ENCODE peak calls at places on chromosomes 3 and 15, in eight cellular contexts. Y, P, W, C, G, X, R and V are unnamed samples. For H3K27me3, the result is how much of the 10 kb centered on the place peaks cover.

GRCh38 chr3:176430244-176430893 is 766.9 kb downstream of the TBL1XR1 start:
- DNase-seq in Y (no peak), P (no peak), W (no peak), C (no peak), G (no peak), X (no peak), R (no peak), V (peak)

GRCh38 chr3:85589145-85589544 is 630.4 kb downstream of the CADM2 start:
- DNase-seq in Y (no peak), P (no peak), W (no peak), C (no peak), G (no peak), X (no peak), R (no peak), V (peak)

GRCh38 chr3:1609416-1609815 is 489.2 kb upstream of the CNTN4 start:
- DNase-seq in Y (no peak), P (no peak), W (no peak), C (no peak), G (no peak), X (no peak), R (no peak), V (no peak)

GRCh38 chr15:96422153-96422552 is 91.7 kb downstream of the NR2F2 start:
- DNase-seq in Y (no peak), P (no peak), W (no peak), C (no peak), G (no peak), X (no peak), R (no peak), V (no peak)

GRCh38 chr3:79015854-79016253 is 751.9 kb downstream of the ROBO1 start:
- DNase-seq in Y (no peak), P (no peak), W (no peak), C (no peak), G (no peak), X (no peak), R (no peak), V (no peak)

GRCh38 chr3:142645236-142645793 is 49.1 kb downstream of the PLS1 start:
- DNase-seq in Y (no peak), P (no peak), W (no peak), C (no peak), G (no peak), X (no peak), R (no peak), V (no peak)

GRCh38 chr3:95387242-95388021 is 1324.6 kb downstream of the NSUN3 start:
- DNase-seq in Y (no peak), P (no peak), W (no peak), C (no peak), G (no peak), X (no peak), R (no peak), V (no peak)

GRCh38 chr15:68553994-68554715 is 24.6 kb upstream of the CORO2B start:
- DNase-seq in Y (peak), P (peak), W (no peak), C (peak), G (peak), X (no peak), R (no peak), V (peak)

GRCh38 chr15:31427411-31427810 is 100.8 kb downstream of the KLF13 start:
- DNase-seq in Y (no peak), P (no peak), W (no peak), C (no peak), G (no peak), X (no peak), R (no peak), V (no peak)

GRCh38 chr15:74709892-74710291 is 14.1 kb upstream of the EDC3 start:
- DNase-seq in Y (no peak), P (no peak), W (no peak), C (no peak), G (no peak), X (no peak), R (no peak), V (no peak)

GRCh38 chr15:79332824-79333510 is 22.1 kb downstream of the TMED3 start:
- DNase-seq in Y (no peak), P (no peak), W (no peak), C (no peak), G (no peak), X (no peak), R (no peak), V (no peak)

GRCh38 chr3:100006570-100007271 is 107.6 kb downstream of the FILIP1L start:
- DNase-seq in Y (no peak), P (no peak), W (no peak), C (no peak), G (no peak), X (no peak), R (no peak), V (no peak)

GRCh38 chr3:57896691-57897090 is 111.5 kb upstream of the FLNB start:
- DNase-seq in Y (no peak), P (no peak), W (no peak), C (no peak), G (no peak), X (no peak), R (no peak), V (no peak)

GRCh38 chr3:145807990-145808389 is 353.0 kb downstream of the PLOD2 start:
- DNase-seq in Y (peak), P (no peak), W (no peak), C (no peak), G (no peak), X (no peak), R (peak), V (peak)

GRCh38 chr15:82081904-82082810 is 36.3 kb upstream of the MEX3B start:
- DNase-seq in Y (peak), P (no peak), W (no peak), C (no peak), G (no peak), X (no peak), R (no peak), V (peak)

GRCh38 chr15:91129436-91129835 is 29.4 kb downstream of the SV2B start:
- DNase-seq in Y (no peak), P (no peak), W (no peak), C (no peak), G (no peak), X (no peak), R (no peak), V (no peak)

GRCh38 chr3:10804183-10804648 is 11.8 kb upstream of the SLC6A11 start:
- DNase-seq in Y (no peak), P (no peak), W (no peak), C (no peak), G (no peak), X (no peak), R (no peak), V (no peak)

GRCh38 chr3:141477224-141477623 is 9.6 kb upstream of the RASA2 start:
- DNase-seq in Y (no peak), P (no peak), W (no peak), C (no peak), G (no peak), X (no peak), R (no peak), V (peak)

GRCh38 chr3:112651076-112651475 is 10.1 kb upstream of the CCDC80 start:
- DNase-seq in Y (no peak), P (no peak), W (no peak), C (no peak), G (no peak), X (no peak), R (no peak), V (no peak)

GRCh38 chr3:42970976-42971772 is 7.9 kb upstream of the GASK1A start:
- DNase-seq in Y (no peak), P (no peak), W (no peak), C (no peak), G (no peak), X (no peak), R (no peak), V (no peak)

GRCh38 chr15:96264801-96265515 is 65.5 kb upstream of the NR2F2 start:
- DNase-seq in Y (no peak), P (no peak), W (no peak), C (no peak), G (no peak), X (no peak), R (no peak), V (no peak)

GRCh38 chr3:56855856-56856538 is 54.2 kb upstream of the ARHGEF3 start:
- DNase-seq in Y (peak), P (peak), W (no peak), C (peak), G (peak), X (peak), R (peak), V (no peak)

GRCh38 chr3:149871855-149872254 is 58.8 kb downstream of the RNF13 start:
- DNase-seq in Y (no peak), P (no peak), W (no peak), C (no peak), G (no peak), X (no peak), R (no peak), V (no peak)

GRCh38 chr3:45434996-45435395 is 46.6 kb downstream of the LARS2 start:
- DNase-seq in Y (no peak), P (no peak), W (no peak), C (no peak), G (no peak), X (no peak), R (no peak), V (no peak)

GRCh38 chr3:126982522-126983175 is at the start of gene PLXNA1:
- DNase-seq in Y (peak), P (peak), W (peak), C (peak), G (peak), X (peak), R (peak), V (peak)

GRCh38 chr3:190048831-190049541 is 71.7 kb downstream of the P3H2 start:
- DNase-seq in Y (no peak), P (no peak), W (no peak), C (peak), G (peak), X (no peak), R (no peak), V (peak)

DNA sequence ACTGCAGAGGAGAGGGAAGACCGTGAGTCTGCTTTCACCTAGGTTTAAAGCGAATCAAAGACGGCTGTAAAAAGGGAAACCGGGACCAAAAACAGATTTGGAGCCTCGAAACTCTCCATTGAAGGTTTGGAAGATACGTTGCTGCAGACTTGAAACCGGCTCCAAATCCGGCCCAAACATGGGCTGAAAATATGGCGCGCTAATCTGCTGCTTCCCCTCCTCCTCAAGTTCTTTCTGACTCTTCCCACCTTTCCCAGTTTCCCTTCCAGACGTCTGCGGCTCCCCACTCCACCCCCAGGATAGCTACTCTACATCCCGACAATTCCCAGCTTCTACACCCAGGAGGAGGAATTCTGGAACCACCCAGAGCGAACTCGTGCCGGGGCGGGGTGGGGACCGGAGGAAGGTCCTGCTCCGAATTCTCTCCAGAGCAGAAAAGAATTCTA is 8.7 kb downstream of the EOMES start:
- DNase-seq in Y (no peak), P (peak), W (no peak), C (no peak), G (no peak), X (no peak), R (no peak), V (no peak)
- H3K4me3 ChIP-seq in Y (no peak), P (peak), W (peak), C (peak), G (peak), X (peak), R (peak), V (peak)

DNA sequence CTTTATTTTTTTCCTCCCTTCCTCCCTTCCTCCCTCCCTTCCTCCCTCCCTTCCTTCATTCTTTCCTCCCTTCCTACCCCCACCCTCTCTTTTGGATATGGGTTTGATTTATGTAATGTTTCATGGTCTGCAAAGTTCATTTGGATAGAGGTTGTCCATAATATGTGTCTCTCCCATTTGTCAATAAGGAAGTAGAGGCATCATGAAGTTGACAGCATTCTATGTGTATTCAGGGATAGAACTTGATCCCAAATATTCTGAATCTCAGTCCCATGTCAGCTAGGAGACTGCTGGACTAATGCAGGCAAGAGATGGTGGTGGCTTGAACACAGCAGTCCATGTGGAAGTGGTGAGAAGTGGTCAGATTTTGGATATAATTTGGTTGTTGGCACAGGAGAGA is 90.7 kb upstream of the SLC6A6 start:
- DNase-seq in Y (no peak), P (no peak), W (no peak), C (no peak), G (no peak), X (no peak), R (no peak), V (no peak)
- H3K27me3 ChIP-seq in Y (under half), P (under half), W (under half), C (under half), G (under half), X (under half), R (under half), V (under half)

DNA sequence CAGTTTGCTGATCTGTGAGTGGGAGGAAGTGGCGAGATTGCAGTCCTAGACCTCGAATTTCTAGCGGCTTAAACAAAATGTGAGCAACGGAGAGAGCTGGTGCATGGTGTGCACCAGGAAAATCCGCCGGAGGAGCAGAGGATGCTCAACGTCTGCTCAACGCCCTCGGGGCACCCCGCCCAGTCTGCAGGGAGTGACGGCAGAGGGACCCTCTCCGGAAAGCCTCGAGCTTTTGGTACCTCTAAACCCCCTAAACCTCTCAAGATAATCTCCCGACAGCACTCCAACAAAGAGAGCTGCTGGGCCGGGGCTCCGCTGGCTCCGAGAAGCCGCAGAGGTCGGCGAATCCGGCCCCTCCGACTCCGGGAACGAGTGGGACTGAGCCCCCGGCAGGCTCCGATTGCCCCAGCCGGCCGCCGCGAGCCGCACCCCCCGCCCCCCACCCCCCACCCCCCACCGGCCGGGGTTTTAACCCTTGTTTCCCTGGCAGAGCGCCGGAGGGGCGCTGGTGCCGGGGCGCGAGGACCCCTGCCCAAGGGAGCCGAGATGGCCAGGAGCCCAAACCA is 1.7 kb downstream of the MEGF11 start:
- DNase-seq in Y (peak), P (no peak), W (no peak), C (no peak), G (no peak), X (no peak), R (no peak), V (no peak)
- H3K4me3 ChIP-seq in Y (peak), P (peak), W (peak), C (peak), G (no peak), X (peak), R (peak), V (no peak)

GRCh38 chr15:69887018-69887417 is 210.7 kb downstream of the TLE3 start:
- DNase-seq in Y (no peak), P (no peak), W (no peak), C (no peak), G (no peak), X (no peak), R (no peak), V (no peak)
- H3K27me3 ChIP-seq in Y (under half), P (under half), W (under half), C (under half), G (under half), X (under half), R (under half), V (under half)

DNA sequence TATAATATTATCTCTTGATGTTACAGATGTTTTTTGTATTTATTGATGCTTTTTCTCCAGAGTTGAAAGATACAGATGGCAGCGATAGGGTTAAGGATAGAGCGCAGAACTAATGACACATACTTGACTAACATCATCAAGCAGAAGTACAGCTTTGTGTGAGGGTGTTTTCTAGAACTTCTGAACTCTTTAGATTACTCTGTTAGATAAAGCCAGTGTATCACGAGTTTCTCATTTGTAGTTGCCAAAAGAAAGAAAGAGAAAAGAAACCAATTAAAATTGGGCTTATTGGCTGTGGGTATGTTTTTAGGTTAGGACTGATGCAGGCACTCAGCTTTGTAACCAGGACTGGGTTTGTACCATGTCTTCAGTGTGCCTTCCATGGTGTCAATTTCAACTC is 6.6 kb upstream of the GPR171 start:
- DNase-seq in Y (no peak), P (no peak), W (no peak), C (no peak), G (no peak), X (no peak), R (no peak), V (no peak)
- H3K4me3 ChIP-seq in Y (no peak), P (no peak), W (no peak), C (no peak), G (no peak), X (no peak), R (no peak), V (no peak)

DNA sequence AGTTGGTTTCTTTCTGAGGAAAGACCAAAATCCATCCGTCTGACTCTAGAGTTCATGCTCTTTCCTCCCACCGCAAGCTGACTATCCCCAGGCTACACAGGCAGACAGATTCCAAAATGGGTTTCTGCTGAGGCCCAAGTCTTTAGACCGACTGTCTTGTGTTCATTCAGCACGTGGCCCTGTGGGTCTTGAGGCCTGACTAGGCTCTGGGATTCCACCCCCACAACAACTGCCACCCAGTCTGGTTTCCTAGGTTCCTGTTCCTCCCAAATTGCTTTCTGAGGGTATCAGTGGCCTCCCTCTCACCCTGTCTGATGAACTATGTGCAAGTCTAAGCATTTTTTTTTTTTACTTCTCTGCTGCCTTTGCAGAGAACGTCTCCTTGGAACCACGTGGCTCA is 67.7 kb downstream of the CYP19A1 start:
- DNase-seq in Y (no peak), P (no peak), W (no peak), C (no peak), G (peak), X (no peak), R (no peak), V (no peak)
- H3K27me3 ChIP-seq in Y (under half), P (under half), W (under half), C (under half), G (under half), X (under half), R (under half), V (under half)

GRCh38 chr3:120436523-120437050 is 14.2 kb downstream of the FSTL1 start:
- DNase-seq in Y (no peak), P (no peak), W (no peak), C (no peak), G (no peak), X (no peak), R (no peak), V (no peak)

GRCh38 chr3:120438971-120439370 is 11.8 kb downstream of the FSTL1 start:
- DNase-seq in Y (no peak), P (peak), W (no peak), C (peak), G (peak), X (peak), R (peak), V (no peak)

GRCh38 chr3:120437559-120437958 is 13.2 kb downstream of the FSTL1 start:
- DNase-seq in Y (no peak), P (no peak), W (no peak), C (no peak), G (no peak), X (no peak), R (no peak), V (no peak)

GRCh38 chr3:120440001-120440703 is 10.6 kb downstream of the FSTL1 start:
- DNase-seq in Y (no peak), P (no peak), W (no peak), C (no peak), G (no peak), X (peak), R (no peak), V (no peak)

GRCh38 chr3:120438216-120438615 is 12.6 kb downstream of the FSTL1 start:
- DNase-seq in Y (no peak), P (no peak), W (no peak), C (no peak), G (no peak), X (no peak), R (no peak), V (no peak)
- H3K4me3 ChIP-seq in Y (no peak), P (no peak), W (no peak), C (no peak), G (no peak), X (no peak), R (no peak), V (no peak)

DNA sequence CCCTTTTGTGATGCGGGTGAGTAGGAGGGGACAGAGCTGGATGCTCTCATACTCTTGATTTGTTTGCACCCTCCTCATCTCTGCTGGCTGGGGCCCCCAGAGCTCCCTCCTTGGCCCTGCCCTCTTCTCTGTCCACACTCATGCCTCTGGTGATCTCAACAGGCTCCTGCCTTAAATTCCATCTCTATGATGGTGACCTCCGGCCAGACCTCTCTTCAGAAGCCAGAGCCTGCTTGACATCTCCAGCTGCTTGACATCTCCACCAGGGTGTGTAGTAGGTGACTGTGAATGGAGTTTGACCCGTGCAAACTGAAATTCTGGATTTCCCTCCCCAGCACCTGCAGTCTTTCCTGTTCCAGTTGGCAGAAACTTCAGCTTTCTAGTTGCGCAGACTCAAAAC is 4.3 kb upstream of the FGD5 start:
- DNase-seq in Y (no peak), P (no peak), W (no peak), C (no peak), G (no peak), X (no peak), R (no peak), V (no peak)
- H3K27me3 ChIP-seq in Y (under half), P (under half), W (under half), C (under half), G (under half), X (under half), R (under half), V (under half)

DNA sequence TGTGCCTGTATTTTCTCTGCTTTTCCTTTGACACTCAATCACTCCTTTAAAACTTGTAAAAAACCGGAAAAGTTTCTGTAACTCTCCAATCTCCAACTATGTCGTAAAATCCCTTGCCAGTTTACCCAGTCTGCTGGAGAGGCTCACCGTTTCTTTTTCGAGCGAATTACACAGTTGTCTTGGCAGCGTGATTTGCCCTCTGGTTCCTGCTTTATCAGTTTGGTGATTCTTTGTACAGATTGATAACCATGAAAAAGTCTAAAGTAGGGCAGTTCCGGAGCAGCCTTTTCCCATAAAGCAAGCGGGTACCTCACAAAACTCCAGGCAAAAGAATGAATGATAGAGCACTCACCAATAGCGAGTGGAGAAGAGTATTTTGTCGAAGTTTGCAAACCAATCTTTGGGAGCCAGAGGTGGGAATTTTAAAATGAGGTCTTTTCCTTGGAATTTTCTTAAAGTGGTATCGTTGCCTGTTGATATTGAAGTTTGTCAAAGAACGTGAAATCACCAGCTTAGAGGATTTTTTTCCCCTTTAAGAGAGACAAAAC is at the start of gene TTC23:
- DNase-seq in Y (no peak), P (peak), W (no peak), C (no peak), G (no peak), X (no peak), R (no peak), V (peak)
- H3K4me3 ChIP-seq in Y (peak), P (peak), W (peak), C (peak), G (peak), X (peak), R (peak), V (peak)

GRCh38 chr3:181700168-181701087 is 11.3 kb upstream of the SOX2 start:
- DNase-seq in Y (peak), P (peak), W (no peak), C (peak), G (no peak), X (peak), R (no peak), V (peak)
- H3K27me3 ChIP-seq in Y (under half), P (half or more), W (half or more), C (under half), G (under half), X (under half), R (under half), V (half or more)